ENCODE peak calls at places on chromosomes 2 and 18, in ten cellular contexts. F is endothelial cell of umbilical vein; X is left ventricle myocardium inferior; S is fibroblast of lung; G is brain microvascular endothelial cell; R is testis; Y is CD8-positive, alpha-beta T cell; O is adrenal gland; K is cardiac muscle cell; P is left lung. W is an unnamed sample. For H3K27me3, the result is how much of the 10 kb centered on the place peaks cover.

GRCh38 chr2:96764253-96764637 is 3.5 kb downstream of the CNNM4 start:
- DNase-seq in F (no peak), X (no peak), S (no peak), G (no peak), R (no peak), Y (no peak), O (no peak), K (peak), P (peak), W (no peak)

GRCh38 chr2:14626873-14627272 is 5.6 kb upstream of the LRATD1 start:
- DNase-seq in F (no peak), X (no peak), S (no peak), G (no peak), R (no peak), Y (no peak), O (no peak), K (no peak), P (no peak), W (no peak)

GRCh38 chr2:196113061-196113974 is 44.7 kb upstream of the DNAH7 start:
- DNase-seq in F (no peak), X (no peak), S (peak), G (peak), R (no peak), Y (no peak), O (no peak), K (no peak), P (no peak), W (no peak)

GRCh38 chr2:25595393-25595792 is 78.0 kb downstream of the DTNB start:
- DNase-seq in F (no peak), X (no peak), S (no peak), G (no peak), R (no peak), Y (no peak), O (no peak), K (no peak), P (no peak), W (no peak)

GRCh38 chr18:63997606-63998005 is 27.7 kb downstream of the SERPINB8 start:
- DNase-seq in F (no peak), X (no peak), S (peak), G (peak), R (no peak), Y (no peak), O (no peak), K (no peak), P (no peak), W (no peak)

GRCh38 chr2:190626656-190627055 is 22.2 kb upstream of the NAB1 start:
- DNase-seq in F (no peak), X (no peak), S (no peak), G (no peak), R (no peak), Y (no peak), O (no peak), K (no peak), P (no peak), W (no peak)

GRCh38 chr18:66621816-66622576 is 18.1 kb upstream of the CDH19 start:
- DNase-seq in F (no peak), X (no peak), S (no peak), G (no peak), R (no peak), Y (no peak), O (no peak), K (no peak), P (no peak), W (no peak)

GRCh38 chr2:46803551-46803885 is 112.1 kb downstream of the MCFD2 start:
- DNase-seq in F (no peak), X (no peak), S (no peak), G (no peak), R (no peak), Y (no peak), O (no peak), K (no peak), P (no peak), W (no peak)

GRCh38 chr2:20755132-20755800 is 67.6 kb downstream of the LDAH start:
- DNase-seq in F (peak), X (no peak), S (no peak), G (no peak), R (no peak), Y (no peak), O (no peak), K (no peak), P (no peak), W (no peak)

GRCh38 chr2:134193006-134193405 is 60.9 kb upstream of the MGAT5 start:
- DNase-seq in F (no peak), X (no peak), S (peak), G (peak), R (peak), Y (no peak), O (peak), K (no peak), P (no peak), W (no peak)

GRCh38 chr2:230434677-230435324 is 18.8 kb downstream of the SP100 start:
- DNase-seq in F (no peak), X (no peak), S (no peak), G (no peak), R (no peak), Y (no peak), O (no peak), K (no peak), P (no peak), W (no peak)

GRCh38 chr2:204468689-204469429 is 76.4 kb upstream of the PARD3B start:
- DNase-seq in F (no peak), X (no peak), S (peak), G (peak), R (no peak), Y (no peak), O (no peak), K (no peak), P (no peak), W (no peak)

GRCh38 chr2:64374686-64375085 is 79.3 kb upstream of the LGALSL start:
- DNase-seq in F (no peak), X (peak), S (no peak), G (no peak), R (no peak), Y (no peak), O (peak), K (no peak), P (no peak), W (no peak)

GRCh38 chr2:23615216-23616020 is 230.4 kb downstream of the KLHL29 start:
- DNase-seq in F (no peak), X (no peak), S (no peak), G (no peak), R (no peak), Y (no peak), O (peak), K (no peak), P (no peak), W (no peak)

GRCh38 chr2:226413498-226414130 is 386.0 kb downstream of the IRS1 start:
- DNase-seq in F (no peak), X (no peak), S (no peak), G (no peak), R (no peak), Y (no peak), O (no peak), K (no peak), P (no peak), W (no peak)

GRCh38 chr2:237512774-237513466 is 25.9 kb downstream of the MLPH start:
- DNase-seq in F (peak), X (peak), S (peak), G (peak), R (peak), Y (peak), O (peak), K (peak), P (peak), W (peak)

GRCh38 chr2:12928197-12928596 is 211.5 kb downstream of the TRIB2 start:
- DNase-seq in F (peak), X (no peak), S (peak), G (peak), R (no peak), Y (no peak), O (no peak), K (no peak), P (no peak), W (no peak)

GRCh38 chr2:201151127-201152074 is 31.5 kb upstream of the CASP10 start:
- DNase-seq in F (peak), X (no peak), S (peak), G (peak), R (no peak), Y (no peak), O (peak), K (no peak), P (no peak), W (no peak)

GRCh38 chr2:84297155-84297554 is 161.9 kb downstream of the SUCLG1 start:
- DNase-seq in F (no peak), X (no peak), S (no peak), G (no peak), R (no peak), Y (no peak), O (no peak), K (no peak), P (no peak), W (no peak)

DNA sequence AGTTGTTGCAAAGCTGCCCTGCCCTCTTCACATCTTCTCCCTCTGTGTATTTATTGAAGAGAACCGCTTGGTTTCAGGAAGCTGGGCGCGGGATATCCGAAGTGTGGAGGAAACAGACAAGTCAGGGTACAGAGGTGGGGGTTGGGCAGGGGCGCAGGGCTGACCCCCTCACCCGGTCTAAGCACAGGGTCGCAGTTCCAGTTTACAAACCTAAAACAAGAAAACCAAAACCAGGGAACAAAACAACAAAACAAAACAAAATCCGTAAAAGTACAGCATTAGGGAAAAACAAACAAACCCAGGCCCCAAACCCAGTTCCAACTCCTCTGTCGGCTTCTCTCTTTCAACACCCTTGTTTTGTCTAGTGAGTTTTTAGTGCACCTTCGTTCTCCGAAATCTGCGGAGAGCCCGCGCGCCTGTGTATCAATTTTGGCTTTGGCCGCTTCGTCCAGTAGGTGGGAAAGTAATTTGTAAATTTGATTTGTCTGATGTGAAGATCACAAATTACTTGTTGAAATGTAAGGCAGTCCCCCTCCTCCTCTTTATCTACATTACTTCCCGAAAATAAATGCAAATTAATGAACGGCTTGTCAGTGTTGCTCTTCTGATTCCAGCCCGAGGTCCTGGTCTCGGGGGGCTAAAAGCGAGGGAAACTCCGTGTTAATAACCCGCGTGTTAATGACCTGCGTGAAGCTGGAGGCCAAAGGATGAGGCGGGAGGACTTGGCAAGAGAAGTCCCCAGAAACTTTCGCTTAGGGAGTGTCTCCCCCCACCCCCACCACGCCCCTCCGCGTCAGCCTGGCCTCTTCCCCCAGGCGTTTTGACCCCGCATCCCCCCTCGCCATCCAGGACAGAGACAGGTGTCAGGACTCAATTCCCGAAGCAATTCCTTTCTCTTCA is 6.9 kb downstream of the OTX1 start:
- DNase-seq in F (peak), X (no peak), S (no peak), G (no peak), R (no peak), Y (no peak), O (no peak), K (peak), P (no peak), W (no peak)
- H3K4me3 ChIP-seq in F (no peak), X (peak), S (no peak), G (no peak), R (no peak), Y (no peak), O (no peak), K (no peak), P (no peak), W (no peak)

GRCh38 chr18:79569720-79570119 is 109.9 kb upstream of the CTDP1 start:
- DNase-seq in F (no peak), X (no peak), S (no peak), G (no peak), R (no peak), Y (no peak), O (no peak), K (no peak), P (peak), W (peak)
- H3K27me3 ChIP-seq in F (under half), X (under half), S (under half), G (under half), R (under half), Y (under half), O (under half), K (under half), P (under half), W (under half)

DNA sequence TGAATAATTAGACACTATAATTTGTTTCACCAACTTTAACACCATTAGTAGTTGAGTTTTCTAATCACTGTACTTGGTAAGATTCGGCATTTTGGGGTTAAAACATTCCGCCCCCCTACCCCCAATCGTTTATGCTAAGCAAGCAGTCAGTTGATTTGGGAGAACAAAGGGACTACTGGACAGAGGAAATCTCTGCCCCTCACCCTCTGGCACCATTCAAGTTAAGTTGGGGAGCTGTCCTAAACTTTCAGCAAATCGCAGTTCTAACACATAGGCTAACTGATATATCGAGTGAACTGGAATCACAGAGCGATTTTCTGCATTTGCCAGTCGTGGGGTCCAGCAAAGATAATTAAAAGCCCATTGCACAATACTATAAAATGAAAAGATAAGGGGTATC is 5.6 kb downstream of the KLF7 start:
- DNase-seq in F (peak), X (no peak), S (peak), G (no peak), R (no peak), Y (no peak), O (no peak), K (peak), P (no peak), W (no peak)
- H3K4me3 ChIP-seq in F (no peak), X (no peak), S (no peak), G (no peak), R (no peak), Y (no peak), O (no peak), K (no peak), P (no peak), W (no peak)

GRCh38 chr2:111178730-111179405 is 58.2 kb downstream of the BCL2L11 start:
- DNase-seq in F (no peak), X (no peak), S (peak), G (peak), R (no peak), Y (no peak), O (no peak), K (no peak), P (no peak), W (no peak)
- H3K27me3 ChIP-seq in F (half or more), X (under half), S (under half), G (under half), R (under half), Y (under half), O (under half), K (under half), P (under half), W (under half)

GRCh38 chr2:85577063-85577385 is 362 bp upstream of the VAMP8 start:
- DNase-seq in F (no peak), X (no peak), S (no peak), G (no peak), R (no peak), Y (no peak), O (no peak), K (no peak), P (no peak), W (no peak)

GRCh38 chr2:85579266-85579935 is 2.0 kb downstream of the VAMP8 start:
- DNase-seq in F (no peak), X (no peak), S (no peak), G (no peak), R (no peak), Y (no peak), O (no peak), K (no peak), P (no peak), W (no peak)

GRCh38 chr2:85577386-85578242 is at the start of gene VAMP8:
- DNase-seq in F (peak), X (no peak), S (no peak), G (no peak), R (no peak), Y (peak), O (no peak), K (no peak), P (peak), W (no peak)

GRCh38 chr2:85580206-85580605 is 2.8 kb downstream of the VAMP8 start:
- DNase-seq in F (no peak), X (no peak), S (no peak), G (no peak), R (no peak), Y (no peak), O (no peak), K (no peak), P (no peak), W (no peak)

DNA sequence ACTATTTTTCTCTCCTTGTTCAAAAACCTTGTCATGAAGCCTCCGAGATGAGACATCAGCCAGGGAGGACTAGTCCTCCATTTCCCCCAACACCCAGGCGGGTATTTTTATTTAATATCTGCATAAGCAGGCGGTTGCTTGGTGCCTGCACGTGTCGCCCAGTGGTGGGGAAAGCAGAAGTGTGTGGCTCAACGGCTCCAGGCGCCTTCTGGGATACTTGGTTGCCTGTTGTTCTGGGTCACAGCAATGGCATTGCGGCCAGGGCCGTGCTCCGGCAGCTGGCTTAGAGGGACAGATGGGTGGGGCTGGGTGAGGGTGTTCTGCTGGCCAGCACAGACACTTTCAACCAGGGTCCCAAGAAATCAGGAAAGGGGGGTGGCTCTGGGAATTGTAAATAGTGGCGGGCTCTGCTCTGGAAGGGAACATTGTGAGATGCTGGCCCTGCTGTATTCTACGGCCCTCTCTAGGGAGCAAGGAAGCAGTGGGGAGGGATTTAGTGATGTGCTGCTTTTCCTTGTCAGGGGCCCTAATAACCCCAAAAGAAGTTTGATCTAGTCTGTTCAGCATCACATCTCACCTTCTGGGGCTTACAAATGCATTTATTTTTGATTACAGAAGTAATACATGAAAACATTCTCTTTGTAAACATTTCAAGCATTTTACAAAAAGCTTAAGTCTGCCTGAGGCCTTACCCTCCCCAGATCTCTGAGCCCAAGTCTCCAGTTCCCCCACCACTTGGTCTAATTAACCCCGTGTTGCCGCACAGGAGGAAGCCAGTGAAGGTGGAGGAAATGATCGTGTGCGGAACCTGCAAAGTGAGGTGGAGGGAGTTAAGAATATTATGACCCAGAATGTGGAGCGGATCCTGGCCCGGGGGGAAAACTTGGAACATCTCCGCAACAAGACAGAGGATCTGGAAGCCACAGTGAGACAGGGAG is 1.1 kb downstream of the VAMP8 start:
- DNase-seq in F (no peak), X (peak), S (no peak), G (no peak), R (peak), Y (no peak), O (peak), K (no peak), P (peak), W (no peak)
- H3K4me3 ChIP-seq in F (peak), X (peak), S (peak), G (no peak), R (no peak), Y (peak), O (no peak), K (no peak), P (peak), W (no peak)